ENCODE peak calls at places on chromosomes 13 and 19, in six cellular contexts. M is fibroblast of the aortic adventitia, L is lower lobe of right lung, K is lower leg skin, H is PC-3, R is IMR-90. W is an unnamed sample.

GRCh38 chr19:42092350-42092749 is 16.4 kb downstream of the ZNF574 start:
- DNase-seq in M (no peak), L (no peak), K (no peak), H (peak; percentile 60), R (no peak), W (no peak)

GRCh38 chr13:48151343-48151742 is 56.4 kb upstream of the MED4 start:
- DNase-seq in M (no peak), L (no peak), K (no peak), H (no peak), R (no peak), W (no peak)

GRCh38 chr13:51549593-51549992 is 34.7 kb upstream of the WDFY2 start:
- DNase-seq in M (no peak), L (no peak), K (no peak), H (no peak), R (no peak), W (no peak)

GRCh38 chr19:2053601-2054389 is 2.8 kb upstream of the MKNK2 start:
- DNase-seq in M (peak; percentile 74), L (peak; percentile 77), K (no peak), H (no peak), R (peak; percentile 23), W (peak; percentile 86)

GRCh38 chr13:40665754-40666057 is 735 bp downstream of the FOXO1 start:
- DNase-seq in M (no peak), L (no peak), K (no peak), H (peak; percentile 13), R (no peak), W (peak; percentile 39)

GRCh38 chr19:46602392-46603194 is 1.5 kb downstream of the CALM3 start:
- DNase-seq in M (peak; percentile 23), L (no peak), K (no peak), H (no peak), R (no peak), W (no peak)

GRCh38 chr19:982567-983170 is 1.5 kb upstream of the WDR18 start:
- DNase-seq in M (peak; percentile 47), L (peak; percentile 79), K (no peak), H (peak; percentile 68), R (peak; percentile 31), W (peak; percentile 54)

GRCh38 chr19:42135836-42136235 is 3.6 kb upstream of the POU2F2 start:
- DNase-seq in M (no peak), L (no peak), K (no peak), H (no peak), R (no peak), W (no peak)

GRCh38 chr19:38264486-38265212 is at the start of gene SPINT2:
- DNase-seq in M (no peak), L (peak; percentile 94), K (no peak), H (no peak), R (no peak), W (no peak)

GRCh38 chr19:48290341-48290922 is 20.6 kb downstream of the ZNF114 start:
- DNase-seq in M (peak; percentile 61), L (no peak), K (no peak), H (no peak), R (peak; percentile 57), W (peak; percentile 81)

GRCh38 chr13:111994578-111994977 is 72.4 kb upstream of the SOX1 start:
- DNase-seq in M (no peak), L (no peak), K (no peak), H (no peak), R (no peak), W (no peak)

GRCh38 chr19:17775245-17775927 is 19.6 kb upstream of the B3GNT3 start:
- DNase-seq in M (peak; percentile 32), L (no peak), K (no peak), H (peak; percentile 74), R (peak; percentile 19), W (peak; percentile 52)

GRCh38 chr13:32650705-32651311 is 64.6 kb downstream of the PDS5B start:
- DNase-seq in M (peak; percentile 79), L (no peak), K (peak; percentile 26), H (peak; percentile 75), R (peak; percentile 75), W (peak; percentile 87)

GRCh38 chr13:24858953-24859352 is 95.0 kb downstream of the RNF17 start:
- DNase-seq in M (no peak), L (no peak), K (no peak), H (no peak), R (no peak), W (no peak)
- TF ChIP-seq CTCF in M (no peak), L (no peak), K (no peak), H (peak; percentile 37), R (no peak), W (no peak)

DNA sequence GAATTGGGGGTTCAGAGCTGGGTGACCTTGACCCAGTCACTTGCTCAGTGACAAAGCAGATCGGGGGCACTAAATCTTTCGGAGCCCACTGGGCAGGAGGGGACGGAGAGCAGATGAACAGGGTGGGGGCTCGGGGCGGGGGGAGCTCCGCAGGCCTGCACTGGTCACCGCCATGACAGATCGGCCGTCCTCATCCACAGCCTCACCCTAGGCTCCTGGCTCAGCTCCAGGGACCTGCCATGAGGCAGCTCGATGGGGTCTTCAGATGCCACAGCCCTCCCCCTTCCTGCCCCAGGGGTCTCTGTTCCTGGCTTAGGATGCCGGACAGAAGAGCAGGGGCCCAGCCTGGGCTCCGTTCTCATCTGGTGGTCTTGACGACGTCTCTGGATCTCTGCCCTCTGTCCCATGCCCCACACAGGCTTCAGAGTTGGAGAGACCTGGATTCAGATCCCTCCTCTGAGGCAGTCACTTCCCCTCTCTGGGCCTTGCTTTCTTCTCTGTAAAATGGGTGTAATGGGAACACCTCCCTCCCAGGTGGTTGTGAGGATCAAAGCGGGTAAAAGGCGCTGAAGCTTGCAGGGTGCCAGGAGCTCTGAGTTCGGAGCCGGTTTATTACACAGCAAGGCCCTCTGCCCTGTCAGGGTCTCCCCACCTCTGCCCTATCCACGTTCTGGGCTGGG is 3.0 kb downstream of the KDM4B start:
- DNase-seq in M (no peak), L (no peak), K (no peak), H (no peak), R (no peak), W (no peak)
- H3K4me3 ChIP-seq in M (peak overlapping the region; percentile 82), L (peak overlapping the region; percentile 62), K (no peak overlapping the region), H (peak overlapping the region; percentile 84), R (no peak overlapping the region), W (peak overlapping the region; percentile 70)

GRCh38 chr13:59494151-59494550 is 669.6 kb downstream of the DIAPH3 start:
- DNase-seq in M (no peak), L (no peak), K (no peak), H (no peak), R (no peak), W (peak; percentile 62)
- TF ChIP-seq CTCF in M (no peak), L (no peak), K (no peak), H (no peak), R (no peak), W (no peak)

DNA sequence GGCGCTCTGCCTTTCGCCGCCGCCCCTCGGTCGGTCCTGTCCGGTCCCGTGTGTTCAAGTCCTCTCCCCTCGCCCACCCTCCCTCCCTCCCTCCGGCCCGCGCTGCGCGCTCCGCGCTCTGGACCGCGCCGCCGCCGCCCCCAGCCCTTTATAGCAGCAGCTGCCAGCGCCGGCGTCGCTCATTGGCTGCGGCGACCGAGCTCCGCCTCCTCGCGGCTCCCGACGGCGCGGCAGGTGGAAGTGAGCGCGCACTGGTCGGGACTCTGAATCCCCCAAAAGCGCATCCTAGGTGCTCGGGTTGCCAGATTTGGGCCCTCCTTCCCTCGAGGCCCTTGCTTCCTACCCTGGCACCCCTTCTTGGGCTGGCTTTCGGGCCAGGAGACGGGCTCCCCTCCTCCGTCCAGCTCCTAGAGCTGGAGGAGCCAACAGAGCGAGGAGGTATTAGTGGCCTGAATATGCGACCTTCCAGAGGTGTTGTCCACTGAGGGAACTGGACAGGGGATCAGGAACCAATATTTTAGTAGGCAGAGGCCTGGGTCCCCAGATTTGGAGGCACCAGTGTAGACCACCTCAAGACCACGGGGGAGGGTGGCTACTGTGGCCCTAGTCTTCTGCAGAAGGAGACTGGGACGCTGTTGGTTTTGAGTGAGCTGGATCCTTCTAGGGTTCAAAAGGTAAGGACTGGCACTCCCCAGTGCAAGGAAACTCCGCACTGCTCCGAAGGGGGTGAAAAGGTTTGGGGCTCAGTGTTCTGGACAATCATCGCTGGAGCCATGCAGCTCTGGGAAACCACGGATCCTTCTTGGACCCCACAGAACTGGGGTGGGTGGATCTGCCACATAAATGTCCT is at the start of gene ELAVL3:
- DNase-seq in M (no peak), L (no peak), K (no peak), H (no peak), R (no peak), W (no peak)
- H3K4me3 ChIP-seq in M (peak within 1 kb of the TSS; percentile 52), L (peak within 1 kb of the TSS; percentile 49), K (no peak within 1 kb of the TSS), H (peak within 1 kb of the TSS; percentile 59), R (no peak within 1 kb of the TSS), W (no peak within 1 kb of the TSS)

DNA sequence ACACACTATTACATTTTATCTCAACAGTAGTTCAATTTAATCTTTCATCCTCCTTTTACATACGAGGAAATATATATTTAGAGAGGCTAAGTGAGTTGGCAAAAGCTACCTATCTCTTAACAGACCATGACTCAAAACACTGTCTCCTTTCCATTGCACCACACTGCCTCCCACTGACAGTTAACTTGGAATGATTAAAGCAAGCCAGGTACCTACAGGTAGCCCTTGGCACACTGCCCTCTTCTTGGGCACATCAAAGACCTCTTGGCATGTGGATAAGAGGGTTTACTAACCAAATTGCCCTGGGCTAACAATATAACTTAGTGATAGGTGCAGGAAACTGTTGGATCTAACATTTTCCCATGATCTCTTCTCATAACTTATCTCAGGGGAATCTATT is 1.9 kb downstream of the ABHD13 start:
- DNase-seq in M (no peak), L (peak; percentile 46), K (no peak), H (peak; percentile 70), R (no peak), W (no peak)
- TF ChIP-seq CTCF in M (no peak), L (no peak), K (no peak), H (peak; percentile 56), R (no peak), W (no peak)

GRCh38 chr19:51751655-51752054 is at the start of gene FPR1:
- DNase-seq in M (peak; percentile 25), L (no peak), K (no peak), H (peak; percentile 60), R (no peak), W (peak; percentile 91)
- H3K4me3 ChIP-seq in M (no peak within 1 kb of the TSS), L (peak within 1 kb of the TSS; percentile 40), K (no peak within 1 kb of the TSS), H (no peak within 1 kb of the TSS), R (no peak within 1 kb of the TSS), W (no peak within 1 kb of the TSS)

GRCh38 chr13:59747529-59747928 is 416.2 kb downstream of the DIAPH3 start:
- DNase-seq in M (no peak), L (no peak), K (no peak), H (peak; percentile 2), R (no peak), W (no peak)
- TF ChIP-seq CTCF in M (no peak), L (no peak), K (no peak), H (no peak), R (no peak), W (no peak)

DNA sequence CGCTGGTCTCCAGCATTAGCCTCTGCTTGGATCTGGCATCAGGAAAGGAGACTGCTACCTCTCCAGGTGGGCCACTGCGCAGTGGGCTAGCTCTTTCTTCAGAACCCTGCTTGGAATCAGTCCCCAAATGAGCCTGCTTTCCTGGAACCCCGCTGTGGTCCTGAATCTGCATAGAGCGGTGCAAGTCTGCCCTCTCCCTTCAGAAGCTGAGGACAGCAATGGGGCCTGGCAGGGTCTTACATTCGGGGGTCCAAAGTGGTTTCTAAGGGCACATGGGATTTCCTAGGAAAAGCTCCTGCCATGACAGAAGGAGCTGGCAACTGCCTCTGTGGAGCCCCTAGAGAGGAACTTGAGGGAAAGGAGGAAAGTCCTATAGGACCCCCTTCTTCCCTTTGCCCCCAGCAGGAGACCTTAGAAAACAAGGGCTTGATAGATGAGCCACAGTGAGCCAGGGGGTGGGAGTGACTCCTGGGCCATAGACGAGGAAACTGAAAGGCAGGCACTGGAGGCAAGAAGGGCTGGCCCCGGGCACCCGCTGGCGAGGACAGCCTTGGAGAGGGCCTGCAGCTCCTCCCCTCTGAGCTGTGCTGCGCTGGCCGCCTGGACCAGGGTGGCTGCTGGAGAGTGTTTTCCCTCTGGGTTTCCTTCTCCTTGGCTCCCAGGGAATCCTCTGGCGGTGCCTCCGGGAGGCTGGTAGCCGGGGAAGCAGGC is 1.4 kb upstream of the VSTM2B start:
- DNase-seq in M (no peak), L (peak; percentile 18), K (no peak), H (no peak), R (no peak), W (no peak)
- H3K4me3 ChIP-seq in M (no peak overlapping the region), L (no peak overlapping the region), K (no peak overlapping the region), H (no peak overlapping the region), R (no peak overlapping the region), W (no peak overlapping the region)